ENCODE peak calls at places on chromosomes 13 and 19, in five cellular contexts. I is breast epithelium, N is cardiac muscle cell, E is foreskin fibroblast, J is A549. L is an unnamed sample.

GRCh38 chr19:47531640-47532387 is 17.0 kb upstream of the NAPA start:
- DNase-seq in I (no peak), J (no peak), N (peak; percentile 53), E (no peak), L (no peak)

GRCh38 chr19:21127001-21127400 is 14.8 kb upstream of the ZNF431 start:
- DNase-seq in J (no peak), N (no peak), E (no peak), I (no peak), L (no peak)

GRCh38 chr19:2491130-2491801 is 15.3 kb downstream of the GADD45B start:
- DNase-seq in N (peak; percentile 79), E (peak; percentile 93), I (peak; percentile 89), J (no peak), L (peak; percentile 99)

GRCh38 chr13:26919311-26919710 is 158.7 kb upstream of the GPR12 start:
- DNase-seq in I (no peak), E (no peak), J (no peak), N (no peak), L (peak; percentile 5)

GRCh38 chr19:281156-281853 is 9.9 kb downstream of the PLPP2 start:
- DNase-seq in E (no peak), J (no peak), I (no peak), N (no peak), L (no peak)

GRCh38 chr19:3056454-3057016 is 5.8 kb downstream of the TLE5 start:
- DNase-seq in E (no peak), N (no peak), J (no peak), I (no peak), L (no peak)

GRCh38 chr19:34996978-34997640 is 3.0 kb upstream of the GRAMD1A start:
- DNase-seq in I (no peak), N (peak; percentile 80), J (no peak), E (no peak), L (no peak)

GRCh38 chr13:90502143-90502542 is 845.3 kb upstream of the MIR17HG start:
- DNase-seq in E (no peak), J (no peak), N (no peak), I (no peak), L (no peak)

GRCh38 chr19:10981496-10981895 is 20.7 kb downstream of the SMARCA4 start:
- DNase-seq in I (no peak), J (no peak), E (peak; percentile 33), N (no peak), L (no peak)

GRCh38 chr19:4277051-4277700 is 1.9 kb upstream of the SHD start:
- DNase-seq in E (no peak), N (no peak), J (no peak), I (no peak), L (no peak)

GRCh38 chr19:4278010-4278409 is 1.1 kb upstream of the SHD start:
- DNase-seq in I (no peak), N (no peak), J (no peak), E (no peak), L (no peak)

GRCh38 chr19:4278460-4278901 is 585 bp upstream of the SHD start:
- DNase-seq in I (no peak), J (no peak), N (no peak), E (no peak), L (no peak)

GRCh38 chr19:4278926-4279529 is at the start of gene SHD:
- DNase-seq in J (no peak), N (no peak), I (no peak), E (no peak), L (no peak)

DNA sequence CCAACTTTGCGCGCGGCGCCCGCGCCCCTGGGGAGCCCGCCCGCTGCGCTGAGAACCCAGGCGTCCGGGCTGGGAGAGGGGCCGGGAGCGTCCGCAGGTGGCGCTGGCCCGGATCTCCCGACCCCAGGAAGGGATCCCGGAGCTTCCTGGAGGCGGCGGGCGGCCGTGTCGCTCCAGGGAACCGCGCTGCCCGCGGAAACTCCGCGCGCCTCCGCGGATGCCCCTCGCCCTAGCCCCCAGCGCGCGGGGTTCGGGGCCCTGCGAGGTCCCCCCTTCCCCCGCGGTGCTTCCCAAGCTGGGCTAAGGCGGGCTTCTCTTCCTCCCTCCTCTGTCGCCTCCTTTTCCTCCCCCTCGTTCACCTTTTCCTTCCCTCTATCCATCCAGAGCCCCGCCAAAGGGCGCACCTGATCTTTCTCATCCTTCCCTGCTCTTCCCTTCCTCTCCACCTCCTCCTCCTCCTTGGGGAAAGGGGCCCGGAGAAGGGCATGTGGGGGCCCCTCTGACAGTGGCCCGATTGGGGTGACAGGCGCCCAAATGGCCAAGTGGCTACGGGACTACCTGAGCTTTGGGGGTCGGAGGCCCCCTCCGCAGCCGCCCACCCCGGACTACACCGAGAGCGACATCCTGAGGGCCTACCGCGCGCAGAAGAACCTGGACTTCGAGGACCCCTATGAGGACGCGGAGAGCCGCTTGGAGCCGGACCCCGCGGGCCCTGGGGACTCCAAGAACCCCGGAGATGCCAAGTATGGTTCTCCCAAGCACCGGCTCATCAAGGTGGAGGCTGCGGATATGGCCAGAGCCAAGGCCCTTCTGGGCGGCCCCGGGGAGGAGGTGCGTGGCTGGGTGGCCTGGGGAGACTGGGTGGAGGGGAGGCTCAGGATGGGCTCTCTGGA is 710 bp downstream of the SHD start:
- DNase-seq in N (no peak), E (no peak), I (no peak), J (no peak), L (no peak)
- TF ChIP-seq CTCF in N (no peak), E (no peak), I (no peak), J (no peak), L (no peak)

DNA sequence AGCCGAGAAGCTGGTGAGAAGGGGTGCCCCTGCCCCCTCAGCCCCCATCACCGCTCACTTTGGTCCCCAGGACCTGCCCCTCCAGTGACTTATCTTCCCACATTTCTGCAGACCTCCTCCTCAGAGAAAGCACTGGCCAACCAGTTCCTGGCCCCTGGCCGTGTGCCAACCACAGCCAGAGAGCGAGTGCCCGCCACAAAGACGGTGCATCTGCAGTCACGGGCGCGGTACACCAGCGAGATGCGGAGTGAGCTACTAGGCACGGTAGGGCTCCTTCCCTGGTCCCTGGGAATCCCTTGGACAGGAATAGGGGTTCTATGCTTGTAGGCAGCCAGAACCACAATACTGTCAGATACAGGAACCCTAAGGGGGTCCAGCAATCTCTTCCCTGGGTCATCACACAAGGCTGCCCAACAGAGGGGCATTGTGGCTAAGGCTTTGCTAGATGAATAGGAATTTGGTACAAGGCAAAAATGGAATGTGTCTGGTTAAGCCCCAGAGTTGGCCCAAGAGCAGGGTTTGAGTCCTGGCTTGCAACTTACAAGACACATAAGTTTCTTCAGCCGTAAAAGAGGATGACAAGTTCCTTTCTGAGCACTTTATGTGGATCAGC is 1.0 kb downstream of the USE1 start:
- DNase-seq in N (no peak), I (no peak), J (no peak), E (no peak), L (no peak)
- H3K4me3 ChIP-seq in N (no peak overlapping the region), I (peak overlapping the region; percentile 56), J (peak overlapping the region; percentile 60), E (peak overlapping the region; percentile 83), L (peak overlapping the region; percentile 84)

GRCh38 chr19:43759515-43759914 is 4.8 kb upstream of the SMG9 start:
- DNase-seq in J (peak; percentile 84), I (no peak), E (peak; percentile 84), N (peak; percentile 33), L (peak; percentile 69)
- TF ChIP-seq CTCF in J (peak; percentile 36), I (no peak), E (peak; percentile 60), N (peak; percentile 49), L (peak; percentile 67)

GRCh38 chr13:41427700-41428099 is 29.6 kb upstream of the RGCC start:
- DNase-seq in E (no peak), I (no peak), N (no peak), J (no peak), L (no peak)
- H3K4me3 ChIP-seq in E (no peak overlapping the region), I (peak overlapping the region; percentile 17), N (no peak overlapping the region), J (peak overlapping the region; percentile 42), L (peak overlapping the region; percentile 38)

DNA sequence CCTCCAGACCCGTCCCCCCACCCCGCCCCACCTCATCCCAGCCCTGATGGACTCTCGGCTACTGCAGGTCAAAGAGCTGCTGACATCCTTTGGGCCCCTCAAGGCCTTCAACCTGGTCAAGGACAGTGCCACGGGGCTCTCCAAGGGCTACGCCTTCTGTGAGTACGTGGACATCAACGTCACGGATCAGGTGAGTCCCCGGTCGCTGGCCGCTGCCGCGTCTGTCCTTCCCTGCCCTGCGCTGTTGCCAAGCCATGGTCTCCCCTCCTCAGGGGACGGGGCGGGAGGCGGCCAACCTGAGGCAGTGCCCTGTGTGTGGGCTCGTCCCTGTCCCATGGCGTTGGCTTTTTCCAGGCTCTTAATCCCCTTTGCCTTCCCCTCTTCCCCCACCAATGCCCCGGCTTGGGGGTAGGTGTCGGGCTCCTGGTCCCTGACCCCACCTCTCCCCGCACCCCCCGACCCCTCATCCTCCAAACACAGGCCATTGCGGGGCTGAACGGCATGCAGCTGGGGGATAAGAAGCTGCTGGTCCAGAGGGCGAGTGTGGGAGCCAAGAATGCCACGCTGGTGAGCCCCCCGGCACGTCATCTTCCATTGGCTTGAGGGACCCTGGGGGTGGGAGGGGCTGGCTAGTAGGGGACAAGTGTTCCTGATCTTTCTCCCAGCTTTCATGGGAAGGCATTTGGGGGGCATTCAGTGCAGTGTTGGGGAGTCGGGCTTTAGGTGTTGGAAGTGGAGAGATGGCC is 6.2 kb upstream of the EPN1 start:
- DNase-seq in I (no peak), E (no peak), N (no peak), J (no peak), L (no peak)
- TF ChIP-seq CTCF in I (no peak), E (no peak), N (no peak), J (no peak), L (no peak)